ENCODE peak calls at places on chromosomes 11 and 22, in six cellular contexts. C is GM12878, J is left ventricle myocardium inferior, X is fibroblast of the aortic adventitia, W is astrocyte of the spinal cord, N is lower leg skin. F is an unnamed sample.

GRCh38 chr11:19982761-19983495 is 177.3 kb downstream of the DBX1 start:
- DNase-seq in N (no peak), W (peak; percentile 43), J (no peak), C (no peak), X (peak; percentile 39), F (no peak)

GRCh38 chr11:65921033-65921555 is 1.9 kb downstream of the DRAP1 start:
- DNase-seq in J (no peak), X (no peak), W (no peak), C (no peak), N (no peak), F (no peak)

GRCh38 chr11:134101292-134101691 is 32.4 kb downstream of the JAM3 start:
- DNase-seq in X (peak; percentile 59), N (no peak), W (peak; percentile 43), C (no peak), J (no peak), F (no peak)

GRCh38 chr22:42805016-42805997 is 51.8 kb downstream of the ARFGAP3 start:
- DNase-seq in C (no peak), W (peak; percentile 27), X (no peak), N (no peak), J (peak; percentile 46), F (no peak)

GRCh38 chr11:59368238-59369022 is 9.7 kb downstream of the OR5AN1 start:
- DNase-seq in X (no peak), J (no peak), N (no peak), C (no peak), W (no peak), F (no peak)

GRCh38 chr11:106047636-106048035 is 25.6 kb upstream of the MSANTD4 start:
- DNase-seq in J (no peak), N (no peak), X (no peak), C (no peak), W (no peak), F (no peak)

GRCh38 chr22:40289991-40290459 is 56.3 kb upstream of the ADSL start:
- DNase-seq in W (peak; percentile 7), N (no peak), X (no peak), C (peak; percentile 26), J (no peak), F (peak; percentile 53)

GRCh38 chr22:40791241-40791640 is 27.9 kb downstream of the SLC25A17 start:
- DNase-seq in N (no peak), X (peak; percentile 16), J (no peak), W (peak; percentile 41), C (no peak), F (no peak)

GRCh38 chr22:41504397-41504796 is 35.5 kb downstream of the ACO2 start:
- DNase-seq in X (peak; percentile 75), C (no peak), J (peak; percentile 61), W (no peak), N (no peak), F (no peak)

DNA sequence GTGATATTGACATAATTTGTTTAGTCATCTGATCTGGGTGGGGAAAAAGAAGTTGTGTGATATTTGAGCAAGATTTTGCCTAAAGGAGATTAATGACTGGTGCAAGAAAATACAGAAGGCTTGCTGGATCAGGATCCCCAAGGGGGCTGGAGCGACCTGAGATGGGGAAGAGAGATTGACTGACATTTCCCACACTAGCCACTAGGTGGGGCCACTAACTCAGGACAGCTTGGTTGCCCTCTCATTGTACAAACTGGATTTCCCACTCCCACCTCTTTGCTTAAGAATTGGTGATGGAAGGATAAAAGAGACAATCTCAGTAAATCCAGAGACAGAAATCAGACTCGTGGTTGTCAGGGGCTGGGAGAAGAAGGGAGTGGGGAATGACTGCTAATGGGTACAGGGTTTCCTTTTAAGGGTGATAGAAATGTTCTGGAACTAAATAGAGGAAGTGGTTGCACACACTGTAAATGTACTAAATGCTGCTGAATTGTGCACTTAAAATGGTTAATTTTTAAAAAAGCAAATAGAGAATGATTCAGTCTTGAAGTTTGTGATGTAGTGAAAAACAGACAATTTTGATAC is 50.7 kb downstream of the CTTN start:
- DNase-seq in N (no peak), J (no peak), W (no peak), X (no peak), C (no peak), F (no peak)
- TF ChIP-seq CTCF in N (no peak), J (no peak), W (peak; percentile 56), X (peak; percentile 46), C (no peak), F (peak; percentile 66)

GRCh38 chr22:46251266-46251665 is 1.2 kb upstream of the CDPF1 start:
- DNase-seq in X (no peak), N (no peak), J (no peak), W (no peak), C (no peak), F (no peak)
- H3K4me3 ChIP-seq in X (peak overlapping the region; percentile 82), N (no peak overlapping the region), J (peak overlapping the region; percentile 93), W (peak overlapping the region; percentile 80), C (peak overlapping the region; percentile 77), F (peak overlapping the region; percentile 97)

GRCh38 chr11:118068206-118068944 is 8.5 kb upstream of the TMPRSS4 start:
- DNase-seq in W (no peak), J (no peak), C (no peak), X (no peak), N (no peak), F (no peak)
- TF ChIP-seq CTCF in W (no peak), J (no peak), C (no peak), X (no peak), N (no peak), F (peak; percentile 9)

DNA sequence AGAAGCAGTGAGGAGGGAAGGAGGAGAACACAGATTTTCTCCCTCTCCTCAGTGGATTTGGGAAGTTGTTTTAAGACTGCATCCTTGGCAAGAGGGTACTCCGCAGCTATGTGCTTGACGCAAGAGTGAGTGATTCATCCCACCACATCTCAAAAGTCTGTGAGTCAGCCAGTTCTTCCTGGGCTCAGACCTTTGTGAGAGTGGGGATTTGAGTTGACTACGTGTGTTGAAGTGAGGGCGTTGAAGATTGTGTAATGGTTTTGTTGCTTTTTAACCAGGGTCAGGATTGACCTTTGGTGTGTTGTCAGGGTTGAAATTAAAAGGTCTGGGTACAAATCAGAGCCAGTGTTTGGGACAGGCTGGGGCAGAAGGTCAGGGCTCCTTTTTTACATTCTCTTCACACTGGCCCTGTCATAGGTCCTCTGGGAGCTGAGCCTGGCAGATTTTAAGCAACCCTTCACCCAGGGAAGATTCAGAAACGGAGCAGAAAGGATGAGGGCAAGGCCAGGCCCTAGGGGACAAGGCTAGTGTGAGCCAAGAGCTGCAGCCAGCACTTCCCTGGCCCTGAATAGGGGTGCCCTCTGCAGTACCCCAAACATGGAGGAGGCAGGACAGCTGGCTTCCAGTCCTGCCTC is 4.2 kb upstream of the C11orf86 start:
- DNase-seq in X (peak; percentile 100), N (peak; percentile 62), C (no peak), W (peak; percentile 100), J (no peak), F (no peak)
- H3K4me3 ChIP-seq in X (no peak overlapping the region), N (no peak overlapping the region), C (no peak overlapping the region), W (no peak overlapping the region), J (no peak overlapping the region), F (no peak overlapping the region)

DNA sequence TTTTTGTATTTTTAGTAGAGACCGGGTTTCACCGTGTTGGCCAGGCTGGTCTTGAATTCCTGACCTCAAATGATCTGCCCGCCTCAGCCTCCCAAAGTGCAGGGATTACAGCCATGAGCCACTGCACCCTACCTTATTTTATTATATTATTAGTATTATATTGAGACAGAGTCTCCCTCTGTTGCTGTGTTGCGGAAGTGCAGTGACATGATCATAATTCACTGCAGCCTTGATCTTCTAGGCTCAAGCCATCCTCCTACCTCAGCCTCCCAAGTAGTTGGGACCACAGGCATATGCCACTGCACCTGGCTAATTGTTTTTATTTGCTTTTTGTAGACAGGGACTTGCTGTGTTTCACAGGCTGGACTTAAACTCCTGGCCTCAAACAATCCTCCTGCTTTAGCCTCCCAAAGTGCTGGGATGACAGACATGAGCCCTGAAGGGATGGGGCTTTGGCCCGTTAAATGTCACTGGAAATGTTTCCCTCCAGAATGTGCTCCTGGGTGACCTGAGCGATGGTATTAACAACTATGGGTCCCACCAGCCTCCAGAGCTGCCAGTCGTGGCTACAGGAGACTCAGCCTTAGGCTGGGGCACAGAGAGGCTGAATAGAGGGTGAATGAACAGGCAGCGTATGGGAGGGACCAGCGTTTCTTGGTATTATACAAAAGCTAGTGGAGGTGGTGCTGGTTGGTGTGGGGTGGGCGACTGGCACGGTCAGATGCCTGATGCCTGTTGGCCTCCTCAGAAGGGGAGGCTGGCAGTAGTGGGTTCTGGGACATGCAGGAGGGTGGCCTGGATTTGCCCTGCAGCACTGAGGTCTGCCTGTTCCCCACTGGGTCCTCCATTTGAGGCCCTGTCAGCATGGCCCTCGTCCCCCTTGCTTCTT is 7.3 kb downstream of the TANGO2 start:
- DNase-seq in J (no peak), N (no peak), C (no peak), W (no peak), X (peak; percentile 28), F (no peak)
- TF ChIP-seq CTCF in J (peak; percentile 22), N (no peak), C (peak; percentile 28), W (peak; percentile 42), X (peak; percentile 49), F (peak; percentile 36)

DNA sequence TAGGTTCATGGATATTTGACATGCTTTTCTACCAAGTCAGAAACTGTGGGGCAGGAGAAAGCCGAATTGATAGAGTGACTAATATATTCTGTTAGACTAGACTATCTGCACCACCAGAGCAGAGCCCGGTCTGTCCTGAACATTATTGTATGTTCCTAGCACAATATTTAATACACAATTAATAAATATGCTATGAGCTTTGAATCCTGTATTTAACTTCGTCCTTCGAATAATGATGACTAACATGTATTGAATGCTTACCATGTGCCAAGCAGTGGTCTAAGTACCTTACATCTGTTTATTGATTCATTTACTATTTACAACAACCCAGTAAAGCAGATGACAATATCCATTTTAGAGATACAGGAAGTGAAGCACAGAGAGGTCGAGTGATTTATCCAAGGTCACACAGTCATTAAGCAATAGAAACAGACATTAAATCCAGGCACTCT is 44.8 kb upstream of the ANO3 start:
- DNase-seq in W (no peak), N (no peak), X (no peak), J (no peak), C (no peak), F (no peak)
- H3K4me3 ChIP-seq in W (no peak overlapping the region), N (no peak overlapping the region), X (no peak overlapping the region), J (no peak overlapping the region), C (no peak overlapping the region), F (no peak overlapping the region)

F was measured in GM12864.